ENCODE peak calls at places on chromosome 21, in four cellular contexts. Z is uterus; V is stimulated activated CD4-positive, alpha-beta T cell treated with anti-CD3 and anti-CD28 coated beads, Interleukin-1b, Interleukin-23, amount 100 ng/mL, for 4 hours; T is stimulated activated effector memory CD8-positive, alpha-beta T cell treated with anti-CD3 and anti-CD28 coated beads, Interleukin-12 subunit alpha, Interleukin-12 subunit beta, amount 100 ng/mL, for 72 hours. M is an unnamed sample.

GRCh38 chr21:41958886-41959563 is 5.2 kb upstream of the C2CD2 start:
- DNase-seq in Z (no peak), V (no peak), T (no peak), M (no peak)

GRCh38 chr21:43372663-43373386 is 54.1 kb downstream of the SIK1 start:
- DNase-seq in Z (no peak), V (no peak), T (no peak), M (peak)

GRCh38 chr21:36917487-36918158 is 48.8 kb downstream of the HLCS start:
- DNase-seq in Z (no peak), V (no peak), T (no peak), M (no peak)

GRCh38 chr21:16305686-16306085 is 575.9 kb downstream of the USP25 start:
- DNase-seq in Z (peak), V (no peak), T (no peak), M (peak)

GRCh38 chr21:45421071-45421845 is 16.3 kb downstream of the COL18A1 start:
- DNase-seq in Z (no peak), V (no peak), T (no peak), M (peak)

GRCh38 chr21:40671721-40672120 is 175.2 kb downstream of the DSCAM start:
- DNase-seq in Z (no peak), V (no peak), T (no peak), M (no peak)

GRCh38 chr21:42112857-42113256 is 41.7 kb downstream of the UMODL1 start:
- DNase-seq in Z (no peak), V (no peak), T (no peak), M (no peak)

GRCh38 chr21:17495680-17496079 is 17.2 kb upstream of the CXADR start:
- DNase-seq in Z (no peak), V (no peak), T (no peak), M (no peak)

GRCh38 chr21:34612056-34612455 is 2.9 kb downstream of the RCAN1 start:
- DNase-seq in Z (no peak), V (no peak), T (no peak), M (no peak)

M was measured in ovary.